ENCODE peak calls at places on chromosomes 3 and 15, in ten cellular contexts. K is psoas muscle; S is A549; I is activated CD8-positive, alpha-beta memory T cell treated with anti-CD3 and anti-CD28 coated beads for 1 hour; O is T-cell; N is heart right ventricle; B is cardiac muscle cell; C is heart left ventricle; X is NCI-H1092 treated with DMSO at 0.1 percent for 48 hours; L is stimulated activated CD8-positive, alpha-beta memory T cell treated with anti-CD3 and anti-CD28 coated beads, Interleukin-12 subunit alpha, Interleukin-12 subunit beta, amount 100 ng/mL, for 4 hours. E is an unnamed sample.

GRCh38 chr3:13708301-13708700 is 159.4 kb downstream of the FBLN2 start:
- DNase-seq in L (no peak), O (no peak), X (no peak), K (no peak), B (no peak), I (no peak), S (no peak), N (no peak), C (peak; percentile 2), E (no peak)

GRCh38 chr3:88824646-88825303 is 282.6 kb upstream of the EPHA3 start:
- DNase-seq in I (no peak), N (no peak), X (no peak), K (no peak), S (no peak), L (no peak), B (no peak), C (no peak), O (no peak), E (no peak)

GRCh38 chr15:60423540-60423939 is 25.8 kb upstream of the ANXA2 start:
- DNase-seq in O (no peak), K (no peak), N (no peak), X (no peak), S (peak; percentile 80), I (no peak), L (no peak), B (peak; percentile 75), C (no peak), E (no peak)

GRCh38 chr15:41634072-41634628 is 26.1 kb upstream of the MGA start:
- DNase-seq in S (no peak), C (no peak), I (no peak), L (no peak), O (no peak), N (no peak), K (no peak), X (no peak), B (no peak), E (no peak)

GRCh38 chr15:40190591-40190990 is 29.7 kb downstream of the BUB1B start:
- DNase-seq in O (no peak), X (no peak), K (no peak), N (no peak), C (no peak), S (peak; percentile 16), I (no peak), B (no peak), L (no peak), E (no peak)

GRCh38 chr3:123584284-123584987 is 417 bp downstream of the HACD2 start:
- DNase-seq in O (no peak), S (no peak), I (no peak), N (peak; percentile 59), B (peak; percentile 70), L (no peak), C (peak; percentile 56), X (peak; percentile 70), K (peak; percentile 78), E (peak; percentile 61)

GRCh38 chr3:140342668-140343067 is 335.2 kb upstream of the TRIM42 start:
- DNase-seq in O (no peak), N (no peak), S (no peak), I (no peak), L (no peak), X (peak; percentile 31), C (no peak), K (no peak), B (no peak), E (no peak)

GRCh38 chr3:197454014-197454413 is 101.8 kb downstream of the BDH1 start:
- DNase-seq in K (no peak), N (no peak), S (peak; percentile 26), X (no peak), O (no peak), I (no peak), L (no peak), B (no peak), C (no peak), E (peak; percentile 15)

GRCh38 chr3:130699765-130700164 is 46.9 kb downstream of the PIK3R4 start:
- DNase-seq in O (no peak), C (no peak), I (no peak), L (no peak), N (no peak), K (no peak), S (peak; percentile 27), B (peak; percentile 2), X (no peak), E (no peak)

GRCh38 chr3:18720543-18720942 is 295.4 kb upstream of the SATB1 start:
- DNase-seq in O (no peak), C (no peak), K (no peak), I (no peak), N (no peak), S (no peak), L (no peak), X (no peak), B (no peak), E (no peak)

GRCh38 chr15:33675246-33675645 is 293.1 kb upstream of the CHRM5 start:
- DNase-seq in C (no peak), L (no peak), B (peak; percentile 49), N (no peak), K (no peak), S (peak; percentile 53), I (no peak), O (no peak), X (peak; percentile 0), E (peak; percentile 19)

GRCh38 chr3:196254376-196255283 is 32.9 kb downstream of the PCYT1A start:
- DNase-seq in N (no peak), K (no peak), X (no peak), O (no peak), S (no peak), C (no peak), I (no peak), B (no peak), L (no peak), E (no peak)

GRCh38 chr15:87653646-87654045 is 602.9 kb downstream of the NTRK3 start:
- DNase-seq in S (no peak), O (no peak), I (no peak), C (no peak), L (no peak), K (no peak), X (no peak), N (no peak), B (no peak), E (no peak)